ENCODE peak calls at places on chromosomes 6 and 20, in eight cellular contexts. One of them, this sample, is unnamed.

GRCh38 chr6:163625265-163625664 is 210.7 kb downstream of the QKI start:
- DNase-seq in cardiac muscle cell: no peak
- DNase-seq in natural killer cell: no peak
- DNase-seq in lower lobe of right lung: no peak
- DNase-seq in mesothelial cell of epicardium: no peak
- DNase-seq in adrenal gland: no peak
- DNase-seq in epithelial cell of esophagus: no peak
- DNase-seq in HFF-Myc: no peak
- DNase-seq in this sample: no peak

GRCh38 chr20:45157977-45158376 is 16.7 kb upstream of the PI3 start:
- DNase-seq in HFF-Myc: peak; percentile 61
- DNase-seq in cardiac muscle cell: peak; percentile 96
- DNase-seq in mesothelial cell of epicardium: no peak
- DNase-seq in natural killer cell: no peak
- DNase-seq in adrenal gland: peak; percentile 23
- DNase-seq in epithelial cell of esophagus: peak; percentile 85
- DNase-seq in lower lobe of right lung: no peak
- DNase-seq in this sample: no peak

GRCh38 chr6:40791004-40791403 is 203.8 kb upstream of the LRFN2 start:
- DNase-seq in adrenal gland: no peak
- DNase-seq in lower lobe of right lung: no peak
- DNase-seq in HFF-Myc: no peak
- DNase-seq in cardiac muscle cell: no peak
- DNase-seq in epithelial cell of esophagus: peak; percentile 59
- DNase-seq in mesothelial cell of epicardium: no peak
- DNase-seq in natural killer cell: no peak
- DNase-seq in this sample: no peak

GRCh38 chr20:60482609-60483008 is 524.4 kb downstream of the CDH26 start:
- DNase-seq in natural killer cell: no peak
- DNase-seq in cardiac muscle cell: no peak
- DNase-seq in lower lobe of right lung: no peak
- DNase-seq in adrenal gland: no peak
- DNase-seq in mesothelial cell of epicardium: no peak
- DNase-seq in HFF-Myc: no peak
- DNase-seq in epithelial cell of esophagus: no peak
- DNase-seq in this sample: peak; percentile 8

GRCh38 chr6:116047173-116047933 is 13.3 kb downstream of the FRK start:
- DNase-seq in epithelial cell of esophagus: peak; percentile 69
- DNase-seq in lower lobe of right lung: no peak
- DNase-seq in HFF-Myc: no peak
- DNase-seq in mesothelial cell of epicardium: no peak
- DNase-seq in cardiac muscle cell: no peak
- DNase-seq in adrenal gland: no peak
- DNase-seq in natural killer cell: no peak
- DNase-seq in this sample: no peak

GRCh38 chr6:43254846-43255245 is 11.6 kb downstream of the TTBK1 start:
- DNase-seq in natural killer cell: no peak
- DNase-seq in lower lobe of right lung: no peak
- DNase-seq in cardiac muscle cell: no peak
- DNase-seq in HFF-Myc: no peak
- DNase-seq in adrenal gland: no peak
- DNase-seq in mesothelial cell of epicardium: no peak
- DNase-seq in epithelial cell of esophagus: no peak
- DNase-seq in this sample: no peak

GRCh38 chr6:130453230-130453629 is 87.4 kb downstream of the TMEM200A start:
- DNase-seq in lower lobe of right lung: no peak
- DNase-seq in cardiac muscle cell: peak; percentile 25
- DNase-seq in epithelial cell of esophagus: peak; percentile 50
- DNase-seq in mesothelial cell of epicardium: no peak
- DNase-seq in natural killer cell: no peak
- DNase-seq in HFF-Myc: no peak
- DNase-seq in adrenal gland: no peak
- DNase-seq in this sample: no peak

GRCh38 chr20:32982617-32983458 is 21.4 kb downstream of the SUN5 start:
- DNase-seq in mesothelial cell of epicardium: no peak
- DNase-seq in lower lobe of right lung: no peak
- DNase-seq in natural killer cell: no peak
- DNase-seq in HFF-Myc: no peak
- DNase-seq in adrenal gland: no peak
- DNase-seq in cardiac muscle cell: no peak
- DNase-seq in epithelial cell of esophagus: no peak
- DNase-seq in this sample: no peak

GRCh38 chr6:144586986-144587385 is 301.9 kb downstream of the UTRN start:
- DNase-seq in adrenal gland: no peak
- DNase-seq in cardiac muscle cell: no peak
- DNase-seq in epithelial cell of esophagus: no peak
- DNase-seq in lower lobe of right lung: no peak
- DNase-seq in HFF-Myc: no peak
- DNase-seq in natural killer cell: no peak
- DNase-seq in mesothelial cell of epicardium: no peak
- DNase-seq in this sample: no peak

GRCh38 chr6:100620085-100620484 is 155.4 kb upstream of the SIM1 start:
- DNase-seq in mesothelial cell of epicardium: no peak
- DNase-seq in epithelial cell of esophagus: peak; percentile 59
- DNase-seq in HFF-Myc: peak; percentile 26
- DNase-seq in lower lobe of right lung: no peak
- DNase-seq in cardiac muscle cell: peak; percentile 59
- DNase-seq in adrenal gland: no peak
- DNase-seq in natural killer cell: no peak
- DNase-seq in this sample: no peak

GRCh38 chr20:8647868-8648495 is 420.9 kb upstream of the PLCB4 start:
- DNase-seq in natural killer cell: no peak
- DNase-seq in cardiac muscle cell: peak; percentile 83
- DNase-seq in lower lobe of right lung: no peak
- DNase-seq in adrenal gland: no peak
- DNase-seq in HFF-Myc: no peak
- DNase-seq in epithelial cell of esophagus: no peak
- DNase-seq in mesothelial cell of epicardium: no peak
- DNase-seq in this sample: no peak

GRCh38 chr20:40704828-40705227 is 15.8 kb upstream of the MAFB start:
- DNase-seq in HFF-Myc: no peak
- DNase-seq in epithelial cell of esophagus: peak; percentile 13
- DNase-seq in natural killer cell: no peak
- DNase-seq in mesothelial cell of epicardium: no peak
- DNase-seq in lower lobe of right lung: no peak
- DNase-seq in cardiac muscle cell: no peak
- DNase-seq in adrenal gland: no peak
- DNase-seq in this sample: no peak

GRCh38 chr20:45450097-45450818 is 19.3 kb upstream of the WFDC2 start:
- DNase-seq in cardiac muscle cell: peak; percentile 72
- DNase-seq in mesothelial cell of epicardium: no peak
- DNase-seq in lower lobe of right lung: no peak
- DNase-seq in natural killer cell: no peak
- DNase-seq in adrenal gland: no peak
- DNase-seq in epithelial cell of esophagus: peak; percentile 62
- DNase-seq in HFF-Myc: peak; percentile 30
- DNase-seq in this sample: peak; percentile 10

DNA sequence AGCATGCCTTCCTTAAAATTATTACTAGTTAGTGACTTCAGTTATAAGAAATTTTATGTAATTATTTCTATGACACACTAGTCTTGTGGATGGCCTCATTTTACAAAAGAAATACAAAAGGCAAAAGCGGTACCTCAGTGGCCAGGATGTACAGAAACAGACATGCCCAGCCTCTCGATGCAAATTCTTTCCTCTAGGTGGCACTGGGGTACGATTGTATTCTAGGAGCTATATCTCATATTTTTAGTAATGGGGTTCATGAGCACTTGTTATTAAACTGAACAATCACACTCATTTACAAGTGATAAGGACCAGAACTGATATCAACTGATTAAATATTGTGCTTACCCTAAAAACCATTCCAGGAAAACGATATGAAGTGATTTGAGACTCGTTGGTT is 59.8 kb downstream of the SOD2 start:
- DNase-seq in natural killer cell: no peak
- DNase-seq in HFF-Myc: peak; percentile 11
- DNase-seq in cardiac muscle cell: peak; percentile 21
- DNase-seq in adrenal gland: no peak
- DNase-seq in lower lobe of right lung: no peak
- DNase-seq in mesothelial cell of epicardium: no peak
- DNase-seq in epithelial cell of esophagus: peak; percentile 25
- DNase-seq in this sample: no peak
- TF ChIP-seq CTCF in natural killer cell: no peak
- TF ChIP-seq CTCF in HFF-Myc: peak; percentile 57
- TF ChIP-seq CTCF in cardiac muscle cell: peak; percentile 57
- TF ChIP-seq CTCF in adrenal gland: no peak
- TF ChIP-seq CTCF in lower lobe of right lung: peak; percentile 17
- TF ChIP-seq CTCF in mesothelial cell of epicardium: peak; percentile 16
- TF ChIP-seq CTCF in epithelial cell of esophagus: peak; percentile 39
- TF ChIP-seq CTCF in this sample: peak; percentile 29

GRCh38 chr6:112429226-112429625 is 82.1 kb downstream of the RFPL4B start:
- DNase-seq in cardiac muscle cell: peak; percentile 53
- DNase-seq in epithelial cell of esophagus: peak; percentile 5
- DNase-seq in lower lobe of right lung: no peak
- DNase-seq in mesothelial cell of epicardium: no peak
- DNase-seq in HFF-Myc: no peak
- DNase-seq in adrenal gland: no peak
- DNase-seq in natural killer cell: no peak
- DNase-seq in this sample: no peak
- TF ChIP-seq CTCF in cardiac muscle cell: no peak
- TF ChIP-seq CTCF in epithelial cell of esophagus: no peak
- TF ChIP-seq CTCF in lower lobe of right lung: no peak
- TF ChIP-seq CTCF in mesothelial cell of epicardium: no peak
- TF ChIP-seq CTCF in HFF-Myc: peak; percentile 12
- TF ChIP-seq CTCF in adrenal gland: no peak
- TF ChIP-seq CTCF in natural killer cell: no peak
- TF ChIP-seq CTCF in this sample: no peak

DNA sequence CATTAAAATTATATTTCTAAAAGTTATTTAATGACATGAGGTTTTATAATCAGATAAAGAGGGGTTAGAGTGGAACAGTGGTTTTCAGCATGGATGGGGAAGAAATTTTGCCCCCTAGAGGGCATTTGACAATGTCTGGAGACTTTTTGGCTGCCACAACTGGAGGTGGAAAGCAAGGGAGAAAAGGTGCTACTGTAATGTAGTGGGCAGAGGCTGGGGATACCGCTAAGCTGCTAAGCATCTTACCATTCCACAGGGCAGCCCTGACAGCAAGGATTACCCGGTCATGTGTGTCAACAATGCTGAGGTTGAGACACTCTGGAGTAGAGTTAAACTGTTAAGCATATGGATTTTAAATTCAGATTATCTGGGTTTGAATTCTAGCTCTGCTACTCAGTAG is 52.9 kb upstream of the FABP7 start:
- DNase-seq in adrenal gland: no peak
- DNase-seq in cardiac muscle cell: peak; percentile 20
- DNase-seq in epithelial cell of esophagus: peak; percentile 53
- DNase-seq in lower lobe of right lung: no peak
- DNase-seq in HFF-Myc: no peak
- DNase-seq in natural killer cell: no peak
- DNase-seq in mesothelial cell of epicardium: no peak
- DNase-seq in this sample: no peak
- TF ChIP-seq CTCF in adrenal gland: peak; percentile 17
- TF ChIP-seq CTCF in cardiac muscle cell: peak; percentile 60
- TF ChIP-seq CTCF in epithelial cell of esophagus: peak; percentile 72
- TF ChIP-seq CTCF in lower lobe of right lung: peak; percentile 32
- TF ChIP-seq CTCF in HFF-Myc: peak; percentile 58
- TF ChIP-seq CTCF in natural killer cell: no peak
- TF ChIP-seq CTCF in mesothelial cell of epicardium: peak; percentile 57
- TF ChIP-seq CTCF in this sample: peak; percentile 56

DNA sequence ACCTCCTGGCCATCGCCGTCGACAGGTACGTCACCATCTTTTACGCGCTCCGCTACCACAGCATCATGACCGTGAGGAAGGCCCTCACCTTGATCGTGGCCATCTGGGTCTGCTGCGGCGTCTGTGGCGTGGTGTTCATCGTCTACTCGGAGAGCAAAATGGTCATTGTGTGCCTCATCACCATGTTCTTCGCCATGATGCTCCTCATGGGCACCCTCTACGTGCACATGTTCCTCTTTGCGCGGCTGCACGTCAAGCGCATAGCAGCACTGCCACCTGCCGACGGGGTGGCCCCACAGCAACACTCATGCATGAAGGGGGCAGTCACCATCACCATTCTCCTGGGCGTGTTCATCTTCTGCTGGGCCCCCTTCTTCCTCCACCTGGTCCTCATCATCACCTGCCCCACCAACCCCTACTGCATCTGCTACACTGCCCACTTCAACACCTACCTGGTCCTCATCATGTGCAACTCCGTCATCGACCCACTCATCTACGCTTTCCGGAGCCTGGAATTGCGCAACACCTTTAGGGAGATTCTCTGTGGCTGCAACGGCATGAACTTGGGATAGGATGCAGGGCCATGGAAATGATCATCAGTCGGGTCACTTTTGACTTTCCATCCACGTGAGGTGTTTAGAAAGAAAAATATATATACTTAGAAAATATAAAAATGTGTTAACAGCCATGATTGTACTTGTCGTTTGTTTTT is 868 bp downstream of the MC3R start:
- DNase-seq in mesothelial cell of epicardium: no peak
- DNase-seq in adrenal gland: no peak
- DNase-seq in epithelial cell of esophagus: peak; percentile 8
- DNase-seq in HFF-Myc: no peak
- DNase-seq in cardiac muscle cell: peak; percentile 1
- DNase-seq in lower lobe of right lung: no peak
- DNase-seq in natural killer cell: no peak
- DNase-seq in this sample: no peak
- TF ChIP-seq CTCF in mesothelial cell of epicardium: no peak
- TF ChIP-seq CTCF in adrenal gland: peak; percentile 29
- TF ChIP-seq CTCF in epithelial cell of esophagus: peak; percentile 59
- TF ChIP-seq CTCF in HFF-Myc: peak; percentile 60
- TF ChIP-seq CTCF in cardiac muscle cell: no peak
- TF ChIP-seq CTCF in lower lobe of right lung: peak; percentile 31
- TF ChIP-seq CTCF in natural killer cell: no peak
- TF ChIP-seq CTCF in this sample: peak; percentile 21

DNA sequence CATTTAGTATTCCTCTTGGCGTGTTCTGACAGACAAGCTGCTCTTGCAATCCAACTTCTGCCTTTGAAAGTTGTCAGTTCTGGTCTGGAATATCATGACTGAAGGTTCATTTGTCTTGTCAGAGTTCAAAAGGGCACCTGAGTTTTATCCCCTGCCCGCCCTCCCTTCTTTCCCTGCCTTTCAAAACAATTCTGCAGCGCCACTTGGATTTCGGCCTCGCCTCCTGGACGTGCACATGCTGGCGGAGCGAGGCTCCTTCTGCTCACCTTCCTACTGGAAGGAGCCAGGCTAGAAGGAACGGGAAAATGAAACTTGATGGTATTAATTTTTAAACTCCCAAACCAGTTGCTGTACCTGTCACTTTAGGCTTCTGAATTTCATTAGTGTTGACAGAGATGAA is 55.7 kb upstream of the HDGFL1 start:
- DNase-seq in epithelial cell of esophagus: no peak
- DNase-seq in lower lobe of right lung: no peak
- DNase-seq in HFF-Myc: no peak
- DNase-seq in natural killer cell: no peak
- DNase-seq in adrenal gland: no peak
- DNase-seq in cardiac muscle cell: no peak
- DNase-seq in mesothelial cell of epicardium: no peak
- DNase-seq in this sample: no peak
- TF ChIP-seq CTCF in epithelial cell of esophagus: no peak
- TF ChIP-seq CTCF in lower lobe of right lung: no peak
- TF ChIP-seq CTCF in HFF-Myc: no peak
- TF ChIP-seq CTCF in natural killer cell: no peak
- TF ChIP-seq CTCF in adrenal gland: no peak
- TF ChIP-seq CTCF in cardiac muscle cell: no peak
- TF ChIP-seq CTCF in mesothelial cell of epicardium: no peak
- TF ChIP-seq CTCF in this sample: no peak